ENCODE peak calls at places on chromosomes 5 and 9, in ten cellular contexts. I is fibroblast of lung, U is tibial nerve, E is spleen, Y is SK-N-SH, M is psoas muscle, A is A549, C is HepG2, H is left ventricle myocardium inferior, G is endothelial cell of umbilical vein. N is an unnamed sample.

GRCh38 chr9:101677864-101678263 is 60.6 kb downstream of the GRIN3A start:
- DNase-seq in G (no peak), H (no peak), M (no peak), U (no peak), A (no peak), Y (peak; percentile 20), I (no peak), C (no peak), E (no peak), N (no peak)

GRCh38 chr5:78597858-78598415 is 50.6 kb downstream of the LHFPL2 start:
- DNase-seq in M (no peak), H (no peak), I (peak; percentile 90), G (peak; percentile 74), U (no peak), E (no peak), Y (no peak), C (no peak), A (no peak), N (no peak)

GRCh38 chr5:88882321-88883038 is 504 bp downstream of the MEF2C start:
- DNase-seq in E (no peak), U (no peak), A (no peak), Y (no peak), G (peak; percentile 64), M (no peak), I (no peak), H (no peak), C (no peak), N (no peak)

GRCh38 chr5:55692509-55692908 is 19.6 kb downstream of the SLC38A9 start:
- DNase-seq in G (no peak), C (peak; percentile 66), H (no peak), I (no peak), Y (no peak), E (no peak), A (no peak), U (no peak), M (no peak), N (no peak)

GRCh38 chr5:131509811-131510210 is 125.2 kb downstream of the RAPGEF6 start:
- DNase-seq in I (no peak), U (no peak), M (no peak), A (no peak), H (no peak), C (no peak), Y (no peak), E (no peak), G (no peak), N (no peak)

GRCh38 chr5:138448481-138449398 is 9.9 kb downstream of the REEP2 start:
- DNase-seq in E (no peak), G (no peak), I (peak; percentile 37), U (no peak), A (no peak), M (no peak), C (no peak), H (no peak), Y (peak; percentile 62), N (no peak)

GRCh38 chr9:101605547-101605946 is 10.8 kb upstream of the PPP3R2 start:
- DNase-seq in E (no peak), H (no peak), A (no peak), C (no peak), U (no peak), G (no peak), M (no peak), I (no peak), Y (no peak), N (no peak)

GRCh38 chr9:128845186-128845931 is 15.8 kb upstream of the SPOUT1 start:
- DNase-seq in C (peak; percentile 50), E (peak; percentile 41), M (no peak), A (no peak), Y (peak; percentile 85), U (no peak), H (no peak), I (no peak), G (no peak), N (no peak)

GRCh38 chr5:115532517-115532916 is 12.1 kb downstream of the FEM1C start:
- DNase-seq in H (no peak), I (no peak), G (peak; percentile 42), C (no peak), M (no peak), U (no peak), E (no peak), Y (no peak), A (no peak), N (no peak)

GRCh38 chr5:134902071-134902801 is 2.7 kb upstream of the PCBD2 start:
- DNase-seq in C (no peak), E (peak; percentile 80), Y (no peak), I (peak; percentile 8), H (no peak), A (no peak), G (peak; percentile 16), U (no peak), M (no peak), N (no peak)

GRCh38 chr5:154801083-154801482 is 45.9 kb downstream of the LARP1 start:
- DNase-seq in I (peak; percentile 63), H (no peak), A (no peak), Y (no peak), M (no peak), G (no peak), U (no peak), E (no peak), C (no peak), N (no peak)

GRCh38 chr9:76704601-76705204 is 59.5 kb upstream of the PCA3 start:
- DNase-seq in C (peak; percentile 58), E (no peak), G (peak; percentile 91), I (peak; percentile 92), Y (peak; percentile 39), M (no peak), H (no peak), U (no peak), A (peak; percentile 44), N (no peak)

DNA sequence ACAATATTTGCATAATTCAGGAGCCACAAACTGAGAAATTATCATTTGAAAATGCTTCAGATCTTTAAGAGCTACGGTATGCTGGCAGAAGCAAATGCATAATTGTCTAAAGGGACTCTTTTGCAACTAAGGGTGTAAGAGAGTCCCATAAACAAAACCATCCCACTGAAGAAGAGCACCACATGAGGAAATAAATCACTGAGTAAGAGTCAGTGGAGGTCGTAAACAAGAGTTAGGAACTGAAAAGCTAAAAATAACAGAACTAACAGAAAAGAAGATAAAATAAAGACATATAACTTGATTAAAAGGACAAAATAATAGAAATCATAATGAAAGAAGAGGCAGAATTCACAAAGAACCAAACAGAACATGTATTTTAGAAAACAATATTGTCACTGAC is 3.5 kb upstream of the SMC2 start:
- DNase-seq in C (no peak), A (no peak), G (no peak), E (no peak), H (no peak), I (no peak), U (no peak), M (no peak), Y (no peak), N (no peak)
- H3K27ac ChIP-seq in C (no peak overlapping the region), A (no peak overlapping the region), G (no peak overlapping the region), E (no peak overlapping the region), H (peak overlapping the region; percentile 98), I (peak overlapping the region; percentile 57), U (no peak overlapping the region), M (no peak overlapping the region), Y (no peak overlapping the region), N (no peak overlapping the region)

DNA sequence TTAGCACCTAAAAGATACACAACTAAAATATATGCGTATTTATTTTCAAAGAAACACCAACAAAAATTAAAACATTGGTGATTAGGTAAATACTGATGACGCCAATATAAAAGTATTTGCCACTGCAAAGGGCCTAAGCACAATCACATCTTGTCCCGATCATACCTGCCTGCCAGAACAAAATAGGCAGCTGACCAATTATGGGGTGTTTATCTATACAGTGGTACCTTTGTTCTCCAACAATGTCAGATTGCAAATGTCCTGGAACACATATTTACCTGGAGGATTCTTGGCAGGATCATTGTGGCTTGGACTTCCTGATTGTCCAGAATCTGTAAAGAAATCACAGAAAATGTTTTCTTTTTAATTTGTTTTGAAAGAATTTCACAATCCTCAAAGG is 134.5 kb downstream of the NFIB start:
- DNase-seq in H (no peak), U (no peak), M (no peak), Y (no peak), G (no peak), E (no peak), A (no peak), I (no peak), C (peak; percentile 56), N (peak; percentile 82)
- H3K27ac ChIP-seq in H (peak overlapping the region; percentile 70), U (peak overlapping the region; percentile 6), M (no peak overlapping the region), Y (no peak overlapping the region), G (no peak overlapping the region), E (no peak overlapping the region), A (no peak overlapping the region), I (no peak overlapping the region), C (no peak overlapping the region), N (peak overlapping the region; percentile 88)

GRCh38 chr5:108196276-108196675 is 185.6 kb downstream of the FBXL17 start:
- DNase-seq in Y (no peak), A (no peak), E (no peak), M (no peak), U (no peak), I (no peak), C (no peak), G (no peak), H (no peak), N (no peak)

DNA sequence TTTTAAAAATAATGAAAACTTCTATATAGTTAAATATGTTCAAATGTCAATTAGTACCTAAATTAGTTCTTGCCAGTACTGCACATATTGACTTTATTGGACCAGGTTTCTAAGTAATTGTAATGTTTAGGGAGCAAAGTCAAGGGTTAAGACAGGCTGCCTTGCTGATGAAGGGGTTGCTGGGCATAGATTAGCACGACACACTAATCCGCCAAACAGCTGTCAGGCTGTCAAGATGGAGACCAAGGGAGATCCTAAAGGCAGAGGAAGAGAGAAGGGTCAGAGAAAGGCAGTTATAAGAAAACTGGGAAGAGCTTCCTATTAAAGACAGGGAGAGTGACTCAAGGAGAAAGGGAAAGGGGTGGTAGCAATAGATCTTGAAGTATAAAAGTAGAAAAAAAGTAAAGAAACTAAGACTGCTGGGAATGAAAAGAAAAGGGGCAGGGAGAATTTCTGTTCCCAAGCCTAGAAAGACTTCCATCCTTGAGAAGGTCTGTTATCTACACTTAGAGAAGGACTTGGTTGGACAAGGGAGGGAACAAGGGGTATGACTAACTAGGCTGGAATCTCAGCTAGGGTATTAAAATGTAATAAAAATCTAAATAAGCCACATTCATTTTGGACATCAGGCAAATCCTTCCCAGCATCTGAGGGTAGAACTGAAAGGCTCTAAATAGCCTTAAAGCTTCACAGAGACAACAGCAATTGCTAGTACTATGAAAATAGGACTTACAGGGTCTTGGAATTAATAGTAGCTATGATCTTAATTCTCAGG is 188.7 kb downstream of the FBXL17 start:
- DNase-seq in Y (no peak), G (no peak), C (no peak), E (no peak), H (no peak), M (no peak), U (no peak), I (peak; percentile 87), A (no peak), N (no peak)
- H3K27ac ChIP-seq in Y (peak overlapping the region; percentile 53), G (no peak overlapping the region), C (no peak overlapping the region), E (no peak overlapping the region), H (no peak overlapping the region), M (no peak overlapping the region), U (no peak overlapping the region), I (no peak overlapping the region), A (no peak overlapping the region), N (no peak overlapping the region)

DNA sequence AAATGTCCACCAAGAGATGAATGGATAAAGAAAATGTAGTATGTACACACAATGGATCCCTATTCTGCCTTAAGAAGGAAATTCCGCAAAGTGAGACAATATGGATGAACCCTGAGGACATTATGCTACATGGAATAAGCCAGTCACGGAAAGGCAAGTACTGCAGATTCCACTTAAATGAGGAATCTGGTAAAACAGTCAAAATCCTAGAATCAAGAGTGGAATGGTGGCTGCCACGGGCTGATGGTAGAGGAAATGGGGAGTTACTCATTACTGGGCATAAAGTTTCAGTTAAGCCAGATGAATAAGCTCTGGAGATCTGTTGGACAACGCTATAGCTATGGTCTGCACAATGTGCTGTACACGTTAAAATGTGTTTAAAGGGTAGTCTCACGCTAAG is 47.2 kb downstream of the STK10 start:
- DNase-seq in I (no peak), H (no peak), U (no peak), C (no peak), M (no peak), A (no peak), E (no peak), G (no peak), Y (no peak), N (no peak)
- H3K27ac ChIP-seq in I (no peak overlapping the region), H (no peak overlapping the region), U (peak overlapping the region; percentile 83), C (no peak overlapping the region), M (no peak overlapping the region), A (no peak overlapping the region), E (no peak overlapping the region), G (no peak overlapping the region), Y (no peak overlapping the region), N (no peak overlapping the region)

N was measured in body of pancreas.